ENCODE peak calls at places on chromosome 4, in ten cellular contexts. One of them, this sample, is unnamed.

GRCh38 chr4:182235016-182235415 is 8.2 kb upstream of the TENM3 start:
- DNase-seq in MCF 10A: no peak
- DNase-seq in brain microvascular endothelial cell: no peak
- DNase-seq in astrocyte of the spinal cord: no peak
- DNase-seq in AG04449: no peak
- DNase-seq in AG09309: no peak
- DNase-seq in fibroblast of lung: no peak
- DNase-seq in astrocyte: no peak
- DNase-seq in K562: no peak
- DNase-seq in CD4-positive, alpha-beta T cell: no peak
- DNase-seq in this sample: no peak

GRCh38 chr4:66929748-66930147 is 615.6 kb downstream of the CENPC start:
- DNase-seq in MCF 10A: no peak
- DNase-seq in brain microvascular endothelial cell: no peak
- DNase-seq in astrocyte of the spinal cord: no peak
- DNase-seq in AG04449: no peak
- DNase-seq in AG09309: no peak
- DNase-seq in fibroblast of lung: no peak
- DNase-seq in astrocyte: no peak
- DNase-seq in K562: no peak
- DNase-seq in CD4-positive, alpha-beta T cell: no peak
- DNase-seq in this sample: no peak

GRCh38 chr4:121140712-121141111 is 23.4 kb downstream of the TNIP3 start:
- DNase-seq in MCF 10A: no peak
- DNase-seq in brain microvascular endothelial cell: peak; percentile 86
- DNase-seq in astrocyte of the spinal cord: peak; percentile 76
- DNase-seq in AG04449: peak; percentile 96
- DNase-seq in AG09309: peak; percentile 91
- DNase-seq in fibroblast of lung: no peak
- DNase-seq in astrocyte: peak; percentile 95
- DNase-seq in K562: no peak
- DNase-seq in CD4-positive, alpha-beta T cell: no peak
- DNase-seq in this sample: no peak

GRCh38 chr4:3660928-3661515 is 105.2 kb upstream of the ADRA2C start:
- DNase-seq in MCF 10A: no peak
- DNase-seq in brain microvascular endothelial cell: no peak
- DNase-seq in astrocyte of the spinal cord: no peak
- DNase-seq in AG04449: no peak
- DNase-seq in AG09309: no peak
- DNase-seq in fibroblast of lung: no peak
- DNase-seq in astrocyte: no peak
- DNase-seq in K562: no peak
- DNase-seq in CD4-positive, alpha-beta T cell: no peak
- DNase-seq in this sample: no peak

GRCh38 chr4:138887341-138887740 is 128.2 kb upstream of the NOCT start:
- DNase-seq in MCF 10A: no peak
- DNase-seq in brain microvascular endothelial cell: no peak
- DNase-seq in astrocyte of the spinal cord: no peak
- DNase-seq in AG04449: no peak
- DNase-seq in AG09309: no peak
- DNase-seq in fibroblast of lung: no peak
- DNase-seq in astrocyte: no peak
- DNase-seq in K562: no peak
- DNase-seq in CD4-positive, alpha-beta T cell: no peak
- DNase-seq in this sample: no peak

GRCh38 chr4:48342559-48342878 is 1.2 kb downstream of the SLAIN2 start:
- DNase-seq in MCF 10A: no peak
- DNase-seq in brain microvascular endothelial cell: no peak
- DNase-seq in astrocyte of the spinal cord: no peak
- DNase-seq in AG04449: no peak
- DNase-seq in AG09309: no peak
- DNase-seq in fibroblast of lung: peak; percentile 13
- DNase-seq in astrocyte: no peak
- DNase-seq in K562: no peak
- DNase-seq in CD4-positive, alpha-beta T cell: no peak
- DNase-seq in this sample: no peak

GRCh38 chr4:69999420-69999819 is 3.7 kb downstream of the STATH start:
- DNase-seq in MCF 10A: peak; percentile 2
- DNase-seq in brain microvascular endothelial cell: no peak
- DNase-seq in astrocyte of the spinal cord: peak; percentile 7
- DNase-seq in AG04449: no peak
- DNase-seq in AG09309: no peak
- DNase-seq in fibroblast of lung: peak; percentile 7
- DNase-seq in astrocyte: peak; percentile 4
- DNase-seq in K562: no peak
- DNase-seq in CD4-positive, alpha-beta T cell: no peak
- DNase-seq in this sample: peak; percentile 63

GRCh38 chr4:2831611-2832308 is 11.9 kb upstream of the ADD1 start:
- DNase-seq in MCF 10A: no peak
- DNase-seq in brain microvascular endothelial cell: no peak
- DNase-seq in astrocyte of the spinal cord: no peak
- DNase-seq in AG04449: no peak
- DNase-seq in AG09309: no peak
- DNase-seq in fibroblast of lung: no peak
- DNase-seq in astrocyte: no peak
- DNase-seq in K562: no peak
- DNase-seq in CD4-positive, alpha-beta T cell: no peak
- DNase-seq in this sample: no peak

GRCh38 chr4:54764501-54764900 is 106.7 kb downstream of the KIT start:
- DNase-seq in MCF 10A: no peak
- DNase-seq in brain microvascular endothelial cell: no peak
- DNase-seq in astrocyte of the spinal cord: no peak
- DNase-seq in AG04449: no peak
- DNase-seq in AG09309: no peak
- DNase-seq in fibroblast of lung: no peak
- DNase-seq in astrocyte: no peak
- DNase-seq in K562: no peak
- DNase-seq in CD4-positive, alpha-beta T cell: no peak
- DNase-seq in this sample: no peak

GRCh38 chr4:186137193-186137792 is 32.8 kb downstream of the FAM149A start:
- DNase-seq in MCF 10A: peak; percentile 34
- DNase-seq in brain microvascular endothelial cell: no peak
- DNase-seq in astrocyte of the spinal cord: peak; percentile 39
- DNase-seq in AG04449: no peak
- DNase-seq in AG09309: no peak
- DNase-seq in fibroblast of lung: peak; percentile 47
- DNase-seq in astrocyte: peak; percentile 4
- DNase-seq in K562: peak; percentile 18
- DNase-seq in CD4-positive, alpha-beta T cell: no peak
- DNase-seq in this sample: peak; percentile 23

GRCh38 chr4:98775672-98776071 is 117.3 kb upstream of the TSPAN5 start:
- DNase-seq in MCF 10A: no peak
- DNase-seq in brain microvascular endothelial cell: no peak
- DNase-seq in astrocyte of the spinal cord: no peak
- DNase-seq in AG04449: no peak
- DNase-seq in AG09309: no peak
- DNase-seq in fibroblast of lung: no peak
- DNase-seq in astrocyte: no peak
- DNase-seq in K562: no peak
- DNase-seq in CD4-positive, alpha-beta T cell: no peak
- DNase-seq in this sample: no peak

GRCh38 chr4:154958621-154959358 is 177.7 kb downstream of the RBM46 start:
- DNase-seq in MCF 10A: peak; percentile 39
- DNase-seq in brain microvascular endothelial cell: no peak
- DNase-seq in astrocyte of the spinal cord: peak; percentile 16
- DNase-seq in AG04449: no peak
- DNase-seq in AG09309: no peak
- DNase-seq in fibroblast of lung: peak; percentile 27
- DNase-seq in astrocyte: no peak
- DNase-seq in K562: no peak
- DNase-seq in CD4-positive, alpha-beta T cell: no peak
- DNase-seq in this sample: peak; percentile 60

GRCh38 chr4:23718435-23718834 is 171.4 kb downstream of the PPARGC1A start:
- DNase-seq in MCF 10A: no peak
- DNase-seq in brain microvascular endothelial cell: no peak
- DNase-seq in astrocyte of the spinal cord: no peak
- DNase-seq in AG04449: no peak
- DNase-seq in AG09309: no peak
- DNase-seq in fibroblast of lung: no peak
- DNase-seq in astrocyte: no peak
- DNase-seq in K562: no peak
- DNase-seq in CD4-positive, alpha-beta T cell: no peak
- DNase-seq in this sample: no peak

GRCh38 chr4:23720556-23720955 is 169.3 kb downstream of the PPARGC1A start:
- DNase-seq in MCF 10A: no peak
- DNase-seq in brain microvascular endothelial cell: no peak
- DNase-seq in astrocyte of the spinal cord: peak; percentile 12
- DNase-seq in AG04449: no peak
- DNase-seq in AG09309: no peak
- DNase-seq in fibroblast of lung: no peak
- DNase-seq in astrocyte: peak; percentile 59
- DNase-seq in K562: no peak
- DNase-seq in CD4-positive, alpha-beta T cell: no peak
- DNase-seq in this sample: no peak

DNA sequence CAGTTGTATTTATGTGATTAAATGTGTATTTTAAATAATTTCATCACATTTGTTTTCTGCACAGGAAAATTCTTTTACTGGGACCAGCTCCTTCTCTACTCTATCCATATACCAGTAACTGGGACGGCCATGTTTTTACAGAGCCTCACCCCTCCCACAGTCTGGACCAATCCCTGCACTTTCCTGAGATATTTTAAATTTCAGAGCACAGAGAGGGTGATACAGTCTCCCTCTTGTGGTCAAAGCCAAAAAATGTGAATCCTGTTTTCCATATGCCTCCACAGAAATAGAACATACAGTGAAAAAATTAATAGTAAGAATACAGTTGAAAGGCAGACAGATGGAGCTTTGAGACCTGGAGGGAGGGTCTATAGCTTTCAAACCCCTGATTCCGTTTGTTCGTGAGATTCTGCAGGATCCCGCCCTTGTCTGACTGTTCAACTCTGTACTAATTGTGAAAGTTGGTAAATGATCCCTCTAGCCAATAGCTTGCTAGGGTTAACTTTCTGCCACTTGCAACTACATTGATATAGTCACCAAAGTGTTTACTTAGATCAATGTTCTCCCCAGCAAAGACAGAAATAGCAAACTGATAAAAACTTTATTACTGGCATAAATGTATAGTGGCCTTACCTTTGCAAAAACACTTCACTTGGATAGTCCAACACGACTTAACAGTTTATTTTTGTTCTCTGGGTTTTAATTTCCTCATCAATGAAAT is 172.2 kb downstream of the PPARGC1A start:
- DNase-seq in MCF 10A: peak; percentile 34
- DNase-seq in brain microvascular endothelial cell: peak; percentile 15
- DNase-seq in astrocyte of the spinal cord: peak; percentile 47
- DNase-seq in AG04449: no peak
- DNase-seq in AG09309: no peak
- DNase-seq in fibroblast of lung: peak; percentile 50
- DNase-seq in astrocyte: peak; percentile 16
- DNase-seq in K562: peak; percentile 71
- DNase-seq in CD4-positive, alpha-beta T cell: no peak
- DNase-seq in this sample: peak; percentile 36
- TF ChIP-seq CTCF in MCF 10A: peak; percentile 23
- TF ChIP-seq CTCF in brain microvascular endothelial cell: peak; percentile 50
- TF ChIP-seq CTCF in astrocyte of the spinal cord: peak; percentile 48
- TF ChIP-seq CTCF in AG04449: peak; percentile 26
- TF ChIP-seq CTCF in AG09309: peak; percentile 35
- TF ChIP-seq CTCF in fibroblast of lung: peak; percentile 58
- TF ChIP-seq CTCF in astrocyte: peak; percentile 50
- TF ChIP-seq CTCF in K562: peak; percentile 18
- TF ChIP-seq CTCF in CD4-positive, alpha-beta T cell: no peak
- TF ChIP-seq CTCF in this sample: peak; percentile 46

GRCh38 chr4:173522160-173522873 is 7.7 kb downstream of the HAND2 start:
- DNase-seq in MCF 10A: no peak
- DNase-seq in brain microvascular endothelial cell: peak; percentile 58
- DNase-seq in astrocyte of the spinal cord: peak; percentile 77
- DNase-seq in AG04449: peak; percentile 40
- DNase-seq in AG09309: peak; percentile 54
- DNase-seq in fibroblast of lung: peak; percentile 90
- DNase-seq in astrocyte: peak; percentile 63
- DNase-seq in K562: peak; percentile 52
- DNase-seq in CD4-positive, alpha-beta T cell: no peak
- DNase-seq in this sample: no peak
- TF ChIP-seq CTCF in MCF 10A: no peak
- TF ChIP-seq CTCF in brain microvascular endothelial cell: peak; percentile 1
- TF ChIP-seq CTCF in astrocyte of the spinal cord: no peak
- TF ChIP-seq CTCF in AG04449: no peak
- TF ChIP-seq CTCF in AG09309: no peak
- TF ChIP-seq CTCF in fibroblast of lung: peak; percentile 23
- TF ChIP-seq CTCF in astrocyte: no peak
- TF ChIP-seq CTCF in K562: no peak
- TF ChIP-seq CTCF in CD4-positive, alpha-beta T cell: no peak
- TF ChIP-seq CTCF in this sample: no peak

GRCh38 chr4:142846729-142847606 is 867 bp upstream of the INPP4B start:
- DNase-seq in MCF 10A: peak; percentile 79
- DNase-seq in brain microvascular endothelial cell: no peak
- DNase-seq in astrocyte of the spinal cord: peak; percentile 14
- DNase-seq in AG04449: no peak
- DNase-seq in AG09309: no peak
- DNase-seq in fibroblast of lung: peak; percentile 18
- DNase-seq in astrocyte: no peak
- DNase-seq in K562: no peak
- DNase-seq in CD4-positive, alpha-beta T cell: peak; percentile 70
- DNase-seq in this sample: peak; percentile 54
- TF ChIP-seq CTCF in MCF 10A: peak; percentile 79
- TF ChIP-seq CTCF in brain microvascular endothelial cell: peak; percentile 59
- TF ChIP-seq CTCF in astrocyte of the spinal cord: peak; percentile 34
- TF ChIP-seq CTCF in AG04449: peak; percentile 2
- TF ChIP-seq CTCF in AG09309: peak; percentile 25
- TF ChIP-seq CTCF in fibroblast of lung: peak; percentile 16
- TF ChIP-seq CTCF in astrocyte: peak; percentile 11
- TF ChIP-seq CTCF in K562: peak; percentile 18
- TF ChIP-seq CTCF in CD4-positive, alpha-beta T cell: peak; percentile 70
- TF ChIP-seq CTCF in this sample: peak; percentile 86

GRCh38 chr4:151711680-151712079 is 49.1 kb downstream of the GATB start:
- DNase-seq in MCF 10A: no peak
- DNase-seq in brain microvascular endothelial cell: no peak
- DNase-seq in astrocyte of the spinal cord: no peak
- DNase-seq in AG04449: no peak
- DNase-seq in AG09309: no peak
- DNase-seq in fibroblast of lung: no peak
- DNase-seq in astrocyte: no peak
- DNase-seq in K562: no peak
- DNase-seq in CD4-positive, alpha-beta T cell: no peak
- DNase-seq in this sample: no peak

GRCh38 chr4:151715881-151716280 is 44.9 kb downstream of the GATB start:
- DNase-seq in MCF 10A: no peak
- DNase-seq in brain microvascular endothelial cell: no peak
- DNase-seq in astrocyte of the spinal cord: no peak
- DNase-seq in AG04449: no peak
- DNase-seq in AG09309: no peak
- DNase-seq in fibroblast of lung: no peak
- DNase-seq in astrocyte: no peak
- DNase-seq in K562: no peak
- DNase-seq in CD4-positive, alpha-beta T cell: no peak
- DNase-seq in this sample: no peak

GRCh38 chr4:151709587-151709986 is 51.2 kb downstream of the GATB start:
- DNase-seq in MCF 10A: no peak
- DNase-seq in brain microvascular endothelial cell: no peak
- DNase-seq in astrocyte of the spinal cord: no peak
- DNase-seq in AG04449: no peak
- DNase-seq in AG09309: no peak
- DNase-seq in fibroblast of lung: no peak
- DNase-seq in astrocyte: no peak
- DNase-seq in K562: no peak
- DNase-seq in CD4-positive, alpha-beta T cell: no peak
- DNase-seq in this sample: no peak

GRCh38 chr4:151716324-151716723 is 44.5 kb downstream of the GATB start:
- DNase-seq in MCF 10A: no peak
- DNase-seq in brain microvascular endothelial cell: no peak
- DNase-seq in astrocyte of the spinal cord: no peak
- DNase-seq in AG04449: no peak
- DNase-seq in AG09309: no peak
- DNase-seq in fibroblast of lung: no peak
- DNase-seq in astrocyte: no peak
- DNase-seq in K562: no peak
- DNase-seq in CD4-positive, alpha-beta T cell: no peak
- DNase-seq in this sample: no peak

GRCh38 chr4:151712777-151713176 is 48.0 kb downstream of the GATB start:
- DNase-seq in MCF 10A: no peak
- DNase-seq in brain microvascular endothelial cell: no peak
- DNase-seq in astrocyte of the spinal cord: no peak
- DNase-seq in AG04449: no peak
- DNase-seq in AG09309: no peak
- DNase-seq in fibroblast of lung: no peak
- DNase-seq in astrocyte: no peak
- DNase-seq in K562: no peak
- DNase-seq in CD4-positive, alpha-beta T cell: no peak
- DNase-seq in this sample: no peak
- TF ChIP-seq CTCF in MCF 10A: no peak
- TF ChIP-seq CTCF in brain microvascular endothelial cell: no peak
- TF ChIP-seq CTCF in astrocyte of the spinal cord: no peak
- TF ChIP-seq CTCF in AG04449: no peak
- TF ChIP-seq CTCF in AG09309: no peak
- TF ChIP-seq CTCF in fibroblast of lung: no peak
- TF ChIP-seq CTCF in astrocyte: no peak
- TF ChIP-seq CTCF in K562: no peak
- TF ChIP-seq CTCF in CD4-positive, alpha-beta T cell: no peak
- TF ChIP-seq CTCF in this sample: no peak